ENCODE peak calls at places on chromosomes 11 and 22, in four cellular contexts. I is H1, Q is K562, B is HepG2. V is an unnamed sample.

GRCh38 chr11:102590646-102591045 is 34.5 kb downstream of the MMP20 start:
- DNase-seq in I (no peak), Q (no peak), B (no peak), V (no peak)

GRCh38 chr22:27241430-27242110 is 560.0 kb downstream of the MN1 start:
- DNase-seq in I (no peak), Q (no peak), B (no peak), V (no peak)

GRCh38 chr11:7591107-7591894 is 77.5 kb downstream of the PPFIBP2 start:
- DNase-seq in I (no peak), Q (no peak), B (no peak), V (no peak)

GRCh38 chr22:19872779-19873137 is 18.1 kb upstream of the GNB1L start:
- DNase-seq in I (no peak), Q (no peak), B (no peak), V (no peak)

GRCh38 chr11:17734986-17735822 is 623 bp downstream of the KCNC1 start:
- DNase-seq in I (no peak), Q (peak; percentile 62), B (peak; percentile 33), V (peak; percentile 56)

GRCh38 chr11:10481567-10482349 is 26.7 kb downstream of the AMPD3 start:
- DNase-seq in I (no peak), Q (no peak), B (no peak), V (no peak)

GRCh38 chr11:16028406-16028805 is 327.9 kb downstream of the SOX6 start:
- DNase-seq in I (no peak), Q (no peak), B (no peak), V (no peak)

GRCh38 chr11:22957890-22958289 is 97.6 kb upstream of the CCDC179 start:
- DNase-seq in I (no peak), Q (no peak), B (no peak), V (no peak)

GRCh38 chr11:121808096-121808495 is 307.9 kb downstream of the BLID start:
- DNase-seq in I (no peak), Q (no peak), B (no peak), V (no peak)

GRCh38 chr11:13384837-13385417 is 78.1 kb downstream of the BTBD10 start:
- DNase-seq in I (peak; percentile 15), Q (peak; percentile 30), B (peak; percentile 25), V (peak; percentile 46)

GRCh38 chr11:126790550-126790981 is 210.0 kb downstream of the KIRREL3 start:
- DNase-seq in I (peak; percentile 44), Q (no peak), B (no peak), V (peak; percentile 63)

GRCh38 chr22:43449205-43449830 is 37.5 kb downstream of the MPPED1 start:
- DNase-seq in I (peak; percentile 7), Q (peak; percentile 79), B (no peak), V (no peak)

GRCh38 chr11:35088676-35089075 is 50.3 kb upstream of the CD44 start:
- DNase-seq in I (no peak), Q (no peak), B (no peak), V (no peak)

GRCh38 chr11:26465270-26465669 is 106.8 kb downstream of the MUC15 start:
- DNase-seq in I (no peak), Q (no peak), B (no peak), V (no peak)

GRCh38 chr11:75639752-75640151 is 29.1 kb downstream of the MAP6 start:
- DNase-seq in I (no peak), Q (peak; percentile 17), B (no peak), V (no peak)

GRCh38 chr11:92227233-92227593 is 2.6 kb downstream of the FAT3 start:
- DNase-seq in I (no peak), Q (no peak), B (no peak), V (no peak)

GRCh38 chr11:28820296-28820989 is 712.3 kb downstream of the METTL15 start:
- DNase-seq in I (no peak), Q (no peak), B (no peak), V (no peak)

GRCh38 chr11:124870430-124870829 is 5.2 kb downstream of the ROBO3 start:
- DNase-seq in I (no peak), Q (no peak), B (no peak), V (no peak)

GRCh38 chr22:49812838-49813237 is 14.8 kb downstream of the BRD1 start:
- DNase-seq in I (no peak), Q (no peak), B (no peak), V (no peak)

GRCh38 chr11:86784247-86784681 is 16.1 kb upstream of the PRSS23 start:
- DNase-seq in I (no peak), Q (no peak), B (no peak), V (no peak)

GRCh38 chr22:43681724-43682360 is 130.3 kb downstream of the EFCAB6 start:
- DNase-seq in I (no peak), Q (no peak), B (no peak), V (no peak)

GRCh38 chr11:117828641-117829368 is 4.3 kb upstream of the FXYD2 start:
- DNase-seq in I (no peak), Q (peak; percentile 44), B (no peak), V (peak; percentile 29)

GRCh38 chr22:35617137-35617755 is at the start of gene MB:
- DNase-seq in I (no peak), Q (no peak), B (no peak), V (no peak)

GRCh38 chr11:64718084-64718779 is 4.8 kb downstream of the NRXN2 start:
- DNase-seq in I (no peak), Q (no peak), B (no peak), V (no peak)

GRCh38 chr11:19628018-19628417 is 84.6 kb upstream of the NAV2 start:
- DNase-seq in I (no peak), Q (no peak), B (no peak), V (no peak)

GRCh38 chr11:102555091-102555490 is 24.5 kb upstream of the MMP7 start:
- DNase-seq in I (no peak), Q (no peak), B (no peak), V (no peak)

GRCh38 chr11:118338637-118339061 is 3.9 kb downstream of the CD3D start:
- DNase-seq in I (no peak), Q (peak; percentile 66), B (peak; percentile 68), V (no peak)

GRCh38 chr11:22049276-22049675 is 143.6 kb upstream of the ANO5 start:
- DNase-seq in I (no peak), Q (no peak), B (no peak), V (no peak)

GRCh38 chr22:45200862-45201511 is 37.3 kb downstream of the NUP50 start:
- DNase-seq in I (no peak), Q (no peak), B (no peak), V (no peak)

GRCh38 chr11:22430286-22430685 is 92.1 kb downstream of the SLC17A6 start:
- DNase-seq in I (no peak), Q (no peak), B (no peak), V (no peak)

GRCh38 chr11:70788247-70789022 is 390.1 kb downstream of the CTTN start:
- DNase-seq in I (no peak), Q (peak; percentile 44), B (no peak), V (peak; percentile 74)

GRCh38 chr11:34198523-34198922 is 93.1 kb downstream of the NAT10 start:
- DNase-seq in I (no peak), Q (no peak), B (no peak), V (no peak)

GRCh38 chr11:48005878-48006277 is 25.5 kb downstream of the PTPRJ start:
- DNase-seq in I (no peak), Q (no peak), B (no peak), V (no peak)
- TF ChIP-seq PHF8 in I (no peak), Q (no peak), B (no peak), V (no peak)

DNA sequence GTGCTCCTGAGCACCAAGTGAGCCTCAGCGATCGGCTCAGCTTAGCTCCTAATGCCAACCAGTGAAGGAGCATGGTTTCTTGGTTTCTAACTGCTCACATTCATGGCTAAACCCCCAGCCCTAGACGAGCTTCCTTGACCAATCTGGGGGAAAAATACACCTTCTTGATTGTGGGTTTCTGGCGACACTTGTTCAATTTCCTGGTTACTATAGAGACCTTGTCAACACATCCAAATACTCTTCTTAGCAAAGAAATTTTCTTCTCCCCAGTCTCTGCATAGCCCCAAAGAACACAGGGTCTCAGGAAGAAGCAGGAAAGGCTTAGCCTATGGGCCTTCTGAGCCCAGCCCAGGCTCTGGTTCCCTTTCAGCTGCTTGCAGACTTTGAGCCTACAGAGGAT is 88.5 kb upstream of the SYT13 start:
- DNase-seq in I (no peak), Q (no peak), B (no peak), V (no peak)
- TF ChIP-seq PHF8 in I (no peak), Q (no peak), B (no peak), V (no peak)

DNA sequence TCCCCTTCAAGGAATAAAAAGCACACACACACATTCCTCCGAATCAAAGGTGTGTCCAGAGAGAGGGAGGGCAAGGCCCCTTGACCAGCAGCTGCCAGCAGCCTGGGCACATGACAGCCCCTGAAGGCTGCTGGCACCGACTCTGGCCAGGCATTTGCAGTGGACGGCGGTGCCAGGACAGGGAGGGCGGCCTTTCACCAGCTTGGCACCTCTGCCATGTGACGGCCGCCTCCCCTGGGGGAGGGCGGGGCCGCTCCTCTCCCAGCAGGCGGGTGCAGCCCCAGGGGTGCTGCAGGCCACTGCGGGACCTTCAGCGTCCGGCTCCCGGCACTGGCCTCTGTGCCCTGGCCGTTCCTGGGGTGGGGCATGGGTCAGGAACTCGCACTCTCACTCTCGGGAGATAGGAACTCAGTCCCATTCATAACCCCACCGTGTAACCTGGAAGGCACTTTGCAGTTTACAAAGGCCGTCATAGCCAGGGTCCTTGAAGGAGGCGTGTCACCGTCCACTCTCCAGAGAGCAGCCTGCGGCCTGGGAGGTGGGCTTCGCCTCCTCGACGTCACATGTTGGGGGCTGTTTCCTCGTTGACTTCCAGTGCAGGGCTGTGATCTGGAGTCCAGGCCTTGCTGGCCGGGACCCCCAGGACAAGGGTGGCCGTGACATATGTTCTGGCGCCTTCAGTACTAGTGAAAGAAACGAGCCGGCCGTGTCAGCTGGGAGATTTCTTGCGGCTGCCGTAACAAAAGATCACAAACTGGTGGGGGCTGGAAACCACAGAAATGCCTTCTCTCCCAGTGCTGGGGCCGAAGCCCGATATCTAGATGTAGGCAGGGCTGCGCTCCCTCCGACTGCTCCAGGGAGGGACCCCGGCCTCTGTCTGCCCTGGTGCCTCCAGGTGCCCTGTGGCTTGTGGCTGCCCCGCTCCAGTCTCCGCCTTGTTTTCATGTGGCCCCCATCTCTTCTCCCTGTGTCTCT is 39.9 kb upstream of the SMIM38 start:
- DNase-seq in I (no peak), Q (no peak), B (no peak), V (no peak)
- TF ChIP-seq PHF8 in I (no peak), Q (no peak), B (no peak), V (no peak)

GRCh38 chr11:65777241-65777640 is 3.5 kb downstream of the AP5B1 start:
- DNase-seq in I (no peak), Q (no peak), B (no peak), V (no peak)

GRCh38 chr11:65777821-65778361 is 2.9 kb downstream of the AP5B1 start:
- DNase-seq in I (no peak), Q (no peak), B (no peak), V (no peak)

GRCh38 chr11:65779669-65779918 is 1.2 kb downstream of the AP5B1 start:
- DNase-seq in I (no peak), Q (no peak), B (no peak), V (no peak)

GRCh38 chr11:65778901-65779668 is 1.7 kb downstream of the AP5B1 start:
- DNase-seq in I (no peak), Q (no peak), B (no peak), V (no peak)

DNA sequence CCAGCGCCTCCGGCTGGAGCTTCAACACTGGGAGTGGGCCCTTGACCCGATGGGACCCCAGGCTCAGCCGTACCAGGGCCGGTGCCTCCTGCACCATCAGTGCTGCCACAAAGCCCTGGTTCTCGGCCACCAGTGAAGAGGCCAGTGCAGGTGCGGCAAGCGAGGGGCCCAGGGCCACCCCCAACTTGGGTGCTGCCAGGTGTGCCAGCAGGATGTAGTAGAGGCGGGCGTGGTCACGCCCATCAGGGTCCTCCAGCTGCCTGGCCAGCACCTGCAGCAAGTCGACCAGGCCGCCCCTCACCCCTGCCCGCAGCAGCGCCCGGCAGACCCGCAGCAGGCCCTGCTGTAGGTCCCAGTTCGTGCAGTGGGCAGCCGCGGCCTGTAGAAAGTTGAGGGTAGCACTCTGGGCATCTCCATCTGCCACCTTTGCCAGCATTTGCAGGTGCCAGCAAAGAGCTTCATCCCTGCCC is 2.3 kb downstream of the AP5B1 start:
- DNase-seq in I (no peak), Q (no peak), B (no peak), V (no peak)
- TF ChIP-seq PHF8 in I (no peak), Q (no peak), B (no peak), V (no peak)

V was measured in A549.